ENCODE peak calls at places on chromosome 21, in six cellular contexts. O is CD4-positive, alpha-beta T cell; N is glutamatergic neuron; B is A549; H is lower leg skin; G is fibroblast of pulmonary artery. K is an unnamed sample.

GRCh38 chr21:32483293-32483595 is 70.7 kb downstream of the EVA1C start:
- DNase-seq in O (no peak), N (no peak), B (no peak), H (peak; percentile 50), G (no peak), K (no peak)

GRCh38 chr21:46603228-46603627 is 1.7 kb downstream of the S100B start:
- DNase-seq in O (no peak), N (no peak), B (no peak), H (no peak), G (no peak), K (no peak)

GRCh38 chr21:38544681-38545080 is 46.4 kb upstream of the ERG start:
- DNase-seq in O (no peak), N (no peak), B (no peak), H (no peak), G (no peak), K (no peak)

GRCh38 chr21:32020551-32020950 is 147.7 kb downstream of the HUNK start:
- DNase-seq in O (no peak), N (no peak), B (no peak), H (no peak), G (no peak), K (no peak)

GRCh38 chr21:15064576-15065380 is at the start of gene NRIP1:
- DNase-seq in O (peak; percentile 84), N (peak; percentile 92), B (peak; percentile 85), H (peak; percentile 98), G (peak; percentile 94), K (peak; percentile 87)

GRCh38 chr21:33543505-33544129 is 779 bp downstream of the SON start:
- DNase-seq in O (no peak), N (peak; percentile 86), B (no peak), H (peak; percentile 95), G (no peak), K (peak; percentile 80)

GRCh38 chr21:15255359-15256157 is 190.8 kb upstream of the NRIP1 start:
- DNase-seq in O (no peak), N (no peak), B (no peak), H (no peak), G (no peak), K (no peak)

GRCh38 chr21:33058468-33059318 is 11.2 kb upstream of the OLIG1 start:
- DNase-seq in O (no peak), N (no peak), B (no peak), H (no peak), G (no peak), K (no peak)

GRCh38 chr21:38796426-38796825 is 9.3 kb upstream of the ETS2 start:
- DNase-seq in O (no peak), N (no peak), B (no peak), H (no peak), G (peak; percentile 63), K (no peak)

GRCh38 chr21:16536661-16537359 is 807.0 kb downstream of the USP25 start:
- DNase-seq in O (no peak), N (no peak), B (no peak), H (no peak), G (peak; percentile 68), K (no peak)

GRCh38 chr21:40146201-40146890 is 279.1 kb downstream of the PCP4 start:
- DNase-seq in O (no peak), N (no peak), B (no peak), H (peak; percentile 37), G (no peak), K (no peak)

GRCh38 chr21:38619865-38620513 is 121.7 kb upstream of the ERG start:
- DNase-seq in O (no peak), N (no peak), B (no peak), H (no peak), G (peak; percentile 92), K (no peak)

GRCh38 chr21:39363607-39364555 is 15.0 kb upstream of the HMGN1 start:
- DNase-seq in O (no peak), N (no peak), B (no peak), H (no peak), G (no peak), K (no peak)

GRCh38 chr21:39518055-39518844 is 66.5 kb downstream of the SH3BGR start:
- DNase-seq in O (no peak), N (peak; percentile 72), B (peak; percentile 65), H (no peak), G (peak; percentile 53), K (peak; percentile 64)

GRCh38 chr21:38897532-38898421 is 92.0 kb downstream of the ETS2 start:
- DNase-seq in O (no peak), N (no peak), B (no peak), H (no peak), G (no peak), K (no peak)

GRCh38 chr21:31529406-31529805 is 130.1 kb upstream of the SOD1 start:
- DNase-seq in O (no peak), N (no peak), B (no peak), H (no peak), G (no peak), K (no peak)

GRCh38 chr21:35350965-35351364 is 301.9 kb upstream of the RUNX1 start:
- DNase-seq in O (no peak), N (no peak), B (no peak), H (no peak), G (no peak), K (no peak)

GRCh38 chr21:39483917-39484316 is 32.1 kb downstream of the SH3BGR start:
- DNase-seq in O (no peak), N (no peak), B (peak; percentile 0), H (no peak), G (peak; percentile 11), K (no peak)

GRCh38 chr21:43209575-43210453 is 41.0 kb downstream of the CRYAA start:
- DNase-seq in O (no peak), N (no peak), B (peak; percentile 85), H (peak; percentile 83), G (peak; percentile 87), K (no peak)

GRCh38 chr21:43210454-43211084 is 41.8 kb downstream of the CRYAA start:
- DNase-seq in O (no peak), N (no peak), B (no peak), H (no peak), G (no peak), K (no peak)

GRCh38 chr21:43207868-43208267 is 39.1 kb downstream of the CRYAA start:
- DNase-seq in O (no peak), N (no peak), B (no peak), H (peak; percentile 50), G (no peak), K (no peak)

GRCh38 chr21:43208561-43209332 is 39.9 kb downstream of the CRYAA start:
- DNase-seq in O (no peak), N (no peak), B (no peak), H (peak; percentile 78), G (no peak), K (no peak)

GRCh38 chr21:43211085-43212071 is 42.6 kb downstream of the CRYAA start:
- DNase-seq in O (no peak), N (peak; percentile 56), B (no peak), H (peak; percentile 86), G (peak; percentile 7), K (no peak)
- TF ChIP-seq CTCF in O (no peak), N (no peak), B (no peak), H (no peak), G (peak; percentile 11), K (no peak)

DNA sequence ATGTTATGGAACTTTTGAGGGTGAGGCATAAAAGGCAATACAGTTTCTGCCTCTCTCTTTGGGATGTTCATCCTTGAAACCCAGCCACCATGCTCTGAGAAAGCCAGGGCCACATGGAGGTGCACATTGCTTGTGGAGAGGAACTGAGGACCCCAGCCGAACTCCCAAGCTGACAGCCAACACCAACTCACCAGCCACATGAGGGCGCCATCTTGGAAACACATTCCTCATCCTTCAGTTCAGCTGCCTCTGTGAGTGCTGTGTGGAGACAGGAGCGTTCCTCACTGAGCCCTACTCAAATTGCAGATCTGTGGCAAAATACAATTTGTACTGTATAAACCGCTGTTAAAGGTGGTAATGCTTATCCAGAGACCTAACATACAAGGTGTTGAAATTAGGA is 137.5 kb downstream of the GABPA start:
- DNase-seq in O (no peak), N (no peak), B (no peak), H (no peak), G (no peak), K (no peak)
- TF ChIP-seq CTCF in O (no peak), N (no peak), B (no peak), H (no peak), G (no peak), K (no peak)

GRCh38 chr21:44889625-44890337 is 16.3 kb upstream of the PTTG1IP start:
- DNase-seq in O (no peak), N (no peak), B (no peak), H (no peak), G (no peak), K (no peak)

GRCh38 chr21:44888581-44889550 is 15.4 kb upstream of the PTTG1IP start:
- DNase-seq in O (no peak), N (peak; percentile 15), B (no peak), H (no peak), G (no peak), K (no peak)

GRCh38 chr21:44887126-44887806 is 13.8 kb upstream of the PTTG1IP start:
- DNase-seq in O (no peak), N (peak; percentile 0), B (no peak), H (no peak), G (no peak), K (no peak)

GRCh38 chr21:44886113-44887075 is 12.9 kb upstream of the PTTG1IP start:
- DNase-seq in O (no peak), N (peak; percentile 13), B (no peak), H (no peak), G (no peak), K (no peak)

DNA sequence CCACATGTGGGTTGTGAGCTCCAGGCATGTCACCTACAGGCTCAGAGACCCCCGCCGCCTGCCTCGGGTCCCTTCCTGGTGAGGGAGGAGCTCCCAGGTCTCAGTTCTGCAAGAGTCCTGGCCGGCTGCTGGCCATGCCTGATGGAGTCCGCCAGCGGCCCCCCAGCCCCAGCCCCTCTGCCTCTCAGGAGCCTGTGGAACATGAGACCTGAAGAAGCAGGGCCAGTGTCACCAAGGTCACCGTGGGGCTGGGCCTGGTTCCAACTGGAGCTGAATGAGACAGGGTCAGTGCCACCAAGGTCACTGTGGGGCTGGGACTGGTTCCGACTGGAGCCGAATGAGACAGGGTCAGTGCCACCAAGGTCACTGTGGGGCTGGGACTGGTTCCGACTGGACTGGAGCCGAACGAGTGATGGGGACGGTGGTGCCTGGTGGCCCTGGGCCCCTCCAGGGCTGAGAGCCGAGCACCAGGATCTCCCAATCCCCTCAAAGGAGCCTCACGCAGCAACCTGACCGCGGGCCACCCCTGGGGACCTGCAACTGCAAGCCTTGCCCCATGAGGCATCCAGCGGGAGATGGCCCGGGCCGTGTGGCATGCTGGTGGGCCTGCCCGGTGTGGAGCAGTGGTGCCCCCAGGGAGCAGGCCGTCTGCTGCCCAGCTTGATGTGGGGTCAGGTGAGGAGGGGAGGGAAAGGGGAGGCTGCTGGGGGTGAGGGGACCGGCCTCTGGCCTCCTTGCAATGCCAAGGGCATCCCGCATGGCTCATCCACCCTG is 14.5 kb upstream of the PTTG1IP start:
- DNase-seq in O (no peak), N (peak; percentile 17), B (no peak), H (no peak), G (no peak), K (no peak)
- TF ChIP-seq CTCF in O (no peak), N (no peak), B (no peak), H (no peak), G (no peak), K (no peak)

GRCh38 chr21:28523367-28523766 is 469.3 kb downstream of the LTN1 start:
- DNase-seq in O (no peak), N (no peak), B (no peak), H (no peak), G (no peak), K (no peak)

GRCh38 chr21:28516996-28517592 is 475.6 kb downstream of the LTN1 start:
- DNase-seq in O (peak; percentile 63), N (peak; percentile 75), B (peak; percentile 59), H (peak; percentile 86), G (peak; percentile 57), K (peak; percentile 76)

GRCh38 chr21:28518620-28519019 is 474.1 kb downstream of the LTN1 start:
- DNase-seq in O (no peak), N (no peak), B (no peak), H (no peak), G (peak; percentile 36), K (no peak)

GRCh38 chr21:28521932-28522826 is 470.5 kb downstream of the LTN1 start:
- DNase-seq in O (no peak), N (peak; percentile 13), B (no peak), H (no peak), G (peak; percentile 69), K (peak; percentile 22)
- TF ChIP-seq CTCF in O (no peak), N (no peak), B (no peak), H (no peak), G (peak; percentile 61), K (no peak)